ENCODE peak calls at places on chromosomes 1 and 21, in four cellular contexts. O is pancreas; A is NCI-H524; E is CD4-positive, alpha-beta T cell. I is an unnamed sample.

GRCh38 chr1:24828887-24829192 is 83.6 kb downstream of the CLIC4 start:
- DNase-seq in O (no peak), A (no peak), E (no peak), I (no peak)

GRCh38 chr1:18175530-18176377 is 68.2 kb downstream of the IGSF21 start:
- DNase-seq in E (no peak), A (no peak), O (no peak), I (no peak)

GRCh38 chr1:11478571-11479374 is at the start of gene DISP3:
- DNase-seq in E (peak), O (peak), A (peak), I (no peak)

GRCh38 chr1:23577056-23577985 is 18.0 kb upstream of the ID3 start:
- DNase-seq in E (no peak), O (no peak), A (no peak), I (no peak)

GRCh38 chr1:101261629-101262028 is 24.8 kb downstream of the S1PR1 start:
- DNase-seq in O (no peak), A (no peak), E (no peak), I (no peak)

GRCh38 chr1:24437631-24438396 is 22.2 kb downstream of the NIPAL3 start:
- DNase-seq in A (no peak), O (no peak), E (no peak), I (no peak)

GRCh38 chr1:153565529-153566374 is at the start of gene S100A2:
- DNase-seq in A (peak), O (no peak), E (no peak), I (peak)

GRCh38 chr1:196608401-196609113 is at the start of gene KCNT2:
- DNase-seq in O (peak), E (no peak), A (peak), I (peak)

GRCh38 chr21:40595806-40596205 is 251.2 kb downstream of the DSCAM start:
- DNase-seq in E (no peak), O (no peak), A (no peak), I (no peak)

GRCh38 chr1:32702599-32703478 is at the start of gene SYNC:
- DNase-seq in O (peak), A (peak), E (no peak), I (no peak)

GRCh38 chr21:32524010-32524719 is 61.2 kb downstream of the TCP10L start:
- DNase-seq in O (no peak), E (no peak), A (no peak), I (peak)

GRCh38 chr1:116256875-116257823 is 115.9 kb upstream of the ATP1A1 start:
- DNase-seq in E (no peak), O (no peak), A (peak), I (no peak)

GRCh38 chr1:12610305-12610935 is 7.6 kb downstream of the DHRS3 start:
- DNase-seq in O (no peak), A (no peak), E (no peak), I (no peak)

GRCh38 chr1:161198206-161198876 is 513 bp downstream of the ADAMTS4 start:
- DNase-seq in A (peak), E (no peak), O (no peak), I (peak)

GRCh38 chr1:230163205-230163604 is 96.2 kb downstream of the GALNT2 start:
- DNase-seq in A (no peak), O (no peak), E (no peak), I (no peak)

GRCh38 chr1:155085504-155086181 is 7.0 kb downstream of the EFNA3 start:
- DNase-seq in O (peak), E (peak), A (no peak), I (peak)

GRCh38 chr1:17877896-17878295 is 122.8 kb downstream of the ACTL8 start:
- DNase-seq in A (no peak), E (no peak), O (peak), I (no peak)

GRCh38 chr1:158117854-158118691 is 62.6 kb upstream of the CD1D start:
- DNase-seq in A (no peak), O (peak), E (no peak), I (peak)

GRCh38 chr1:172991674-172992400 is 58.9 kb downstream of the TNFSF18 start:
- DNase-seq in A (no peak), O (no peak), E (no peak), I (no peak)

GRCh38 chr1:45620588-45621500 is 3.0 kb downstream of the CCDC17 start:
- DNase-seq in A (no peak), E (no peak), O (no peak), I (no peak)

GRCh38 chr1:218613105-218613504 is 268.0 kb downstream of the TGFB2 start:
- DNase-seq in E (no peak), A (no peak), O (no peak), I (no peak)

GRCh38 chr1:70353641-70354331 is 736 bp downstream of the ANKRD13C start:
- DNase-seq in A (peak), O (no peak), E (no peak), I (peak)

GRCh38 chr1:210635108-210635507 is 306.4 kb downstream of the HHAT start:
- DNase-seq in E (no peak), A (no peak), O (no peak), I (no peak)

GRCh38 chr1:90704817-90705216 is 12.3 kb downstream of the BARHL2 start:
- DNase-seq in A (no peak), O (no peak), E (no peak), I (no peak)

GRCh38 chr1:66533804-66534745 is at the start of gene SGIP1:
- DNase-seq in E (no peak), A (peak), O (peak), I (no peak)

GRCh38 chr1:153536618-153537375 is 1.0 kb upstream of the S100A6 start:
- DNase-seq in A (no peak), O (no peak), E (no peak), I (peak)

GRCh38 chr1:45518910-45519309 is 2.8 kb downstream of the PRDX1 start:
- DNase-seq in O (no peak), E (no peak), A (peak), I (no peak)